ENCODE peak calls at places on chromosome 16, in four cellular contexts. One of them, this sample, is unnamed.

GRCh38 chr16:13298676-13299075 is 397.3 kb downstream of the SHISA9 start:
- DNase-seq in GM12878: no peak
- DNase-seq in HepG2: no peak
- DNase-seq in K562: no peak
- DNase-seq in this sample: peak

GRCh38 chr16:50740747-50741146 is 1.1 kb upstream of the CYLD start:
- DNase-seq in K562: no peak
- DNase-seq in GM12878: no peak
- DNase-seq in HepG2: no peak
- DNase-seq in this sample: no peak

GRCh38 chr16:880471-881171 is 80.1 kb upstream of the GNG13 start:
- DNase-seq in GM12878: no peak
- DNase-seq in K562: no peak
- DNase-seq in HepG2: no peak
- DNase-seq in this sample: no peak

GRCh38 chr16:85613609-85614337 is 651 bp downstream of the GSE1 start:
- DNase-seq in GM12878: no peak
- DNase-seq in HepG2: peak
- DNase-seq in K562: peak
- DNase-seq in this sample: peak

GRCh38 chr16:2243031-2243528 is 6.8 kb downstream of the DNASE1L2 start:
- DNase-seq in K562: no peak
- DNase-seq in HepG2: no peak
- DNase-seq in GM12878: no peak
- DNase-seq in this sample: peak

GRCh38 chr16:50815382-50815781 is 73.5 kb downstream of the CYLD start:
- DNase-seq in HepG2: no peak
- DNase-seq in K562: no peak
- DNase-seq in GM12878: no peak
- DNase-seq in this sample: no peak

GRCh38 chr16:55661842-55662479 is 6.2 kb downstream of the SLC6A2 start:
- DNase-seq in HepG2: no peak
- DNase-seq in K562: no peak
- DNase-seq in GM12878: no peak
- DNase-seq in this sample: no peak

GRCh38 chr16:1778200-1779179 is 3.9 kb downstream of the SPSB3 start:
- DNase-seq in GM12878: no peak
- DNase-seq in K562: no peak
- DNase-seq in HepG2: no peak
- DNase-seq in this sample: no peak

GRCh38 chr16:23452221-23452571 is 793 bp downstream of the COG7 start:
- DNase-seq in GM12878: no peak
- DNase-seq in HepG2: no peak
- DNase-seq in K562: no peak
- DNase-seq in this sample: no peak

GRCh38 chr16:32116080-32116479 is 137.0 kb upstream of the TP53TG3D start:
- DNase-seq in HepG2: no peak
- DNase-seq in K562: peak
- DNase-seq in GM12878: no peak
- DNase-seq in this sample: no peak

GRCh38 chr16:68375801-68376536 is 65.2 kb downstream of the PRMT7 start:
- DNase-seq in HepG2: no peak
- DNase-seq in K562: no peak
- DNase-seq in GM12878: no peak
- DNase-seq in this sample: no peak

GRCh38 chr16:24773771-24774427 is 44.4 kb downstream of the TNRC6A start:
- DNase-seq in GM12878: no peak
- DNase-seq in K562: peak
- DNase-seq in HepG2: no peak
- DNase-seq in this sample: no peak

GRCh38 chr16:57536306-57537193 is at the start of gene CCDC102A:
- DNase-seq in GM12878: no peak
- DNase-seq in HepG2: no peak
- DNase-seq in K562: peak
- DNase-seq in this sample: peak

GRCh38 chr16:19979638-19980037 is 94.1 kb downstream of the GPR139 start:
- DNase-seq in HepG2: no peak
- DNase-seq in K562: no peak
- DNase-seq in GM12878: no peak
- DNase-seq in this sample: no peak

GRCh38 chr16:50371036-50371716 is 2.4 kb upstream of the BRD7 start:
- DNase-seq in K562: no peak
- DNase-seq in GM12878: no peak
- DNase-seq in HepG2: peak
- DNase-seq in this sample: no peak

GRCh38 chr16:2981899-2982250 is 1.6 kb upstream of the PKMYT1 start:
- DNase-seq in HepG2: no peak
- DNase-seq in GM12878: no peak
- DNase-seq in K562: peak
- DNase-seq in this sample: no peak

GRCh38 chr16:46691720-46692119 is 2.3 kb downstream of the ORC6 start:
- DNase-seq in GM12878: no peak
- DNase-seq in HepG2: no peak
- DNase-seq in K562: no peak
- DNase-seq in this sample: no peak

GRCh38 chr16:3003582-3004270 is 9.0 kb upstream of the CLDN9 start:
- DNase-seq in K562: peak
- DNase-seq in GM12878: peak
- DNase-seq in HepG2: peak
- DNase-seq in this sample: peak

GRCh38 chr16:75251280-75252048 is at the start of gene BCAR1:
- DNase-seq in GM12878: no peak
- DNase-seq in HepG2: peak
- DNase-seq in K562: peak
- DNase-seq in this sample: peak

GRCh38 chr16:1379054-1379862 is 27.5 kb downstream of the GNPTG start:
- DNase-seq in K562: peak
- DNase-seq in GM12878: no peak
- DNase-seq in HepG2: peak
- DNase-seq in this sample: peak

GRCh38 chr16:75029854-75030253 is 31.0 kb downstream of the ZNRF1 start:
- DNase-seq in HepG2: peak
- DNase-seq in K562: no peak
- DNase-seq in GM12878: no peak
- DNase-seq in this sample: no peak

GRCh38 chr16:49216593-49216992 is 65.0 kb downstream of the CBLN1 start:
- DNase-seq in GM12878: no peak
- DNase-seq in HepG2: no peak
- DNase-seq in K562: no peak
- DNase-seq in this sample: peak

GRCh38 chr16:22314661-22315626 is 17.7 kb downstream of the POLR3E start:
- DNase-seq in K562: no peak
- DNase-seq in HepG2: no peak
- DNase-seq in GM12878: no peak
- DNase-seq in this sample: no peak

GRCh38 chr16:50196736-50197135 is 43.6 kb downstream of the TENT4B start:
- DNase-seq in K562: no peak
- DNase-seq in GM12878: no peak
- DNase-seq in HepG2: no peak
- DNase-seq in this sample: no peak

GRCh38 chr16:80283450-80284392 is 257.1 kb upstream of the DYNLRB2 start:
- DNase-seq in K562: no peak
- DNase-seq in GM12878: no peak
- DNase-seq in HepG2: no peak
- DNase-seq in this sample: no peak

GRCh38 chr16:52562770-52563169 is 15.8 kb upstream of the TOX3 start:
- DNase-seq in HepG2: peak
- DNase-seq in GM12878: no peak
- DNase-seq in K562: no peak
- DNase-seq in this sample: no peak

GRCh38 chr16:72894291-72895151 is 153.4 kb downstream of the ZFHX3 start:
- DNase-seq in K562: no peak
- DNase-seq in GM12878: no peak
- DNase-seq in HepG2: no peak
- DNase-seq in this sample: no peak

GRCh38 chr16:56428087-56428486 is 2.7 kb upstream of the AMFR start:
- DNase-seq in GM12878: no peak
- DNase-seq in HepG2: no peak
- DNase-seq in K562: no peak
- DNase-seq in this sample: no peak

GRCh38 chr16:15523092-15523541 is 88.7 kb downstream of the BMERB1 start:
- DNase-seq in GM12878: no peak
- DNase-seq in HepG2: peak
- DNase-seq in K562: no peak
- DNase-seq in this sample: peak

GRCh38 chr16:89315791-89316581 is 98.5 kb downstream of the ZNF778 start:
- DNase-seq in K562: no peak
- DNase-seq in GM12878: peak
- DNase-seq in HepG2: peak
- DNase-seq in this sample: no peak

GRCh38 chr16:2289282-2289681 is 21.4 kb upstream of the RNPS1 start:
- DNase-seq in K562: no peak
- DNase-seq in HepG2: no peak
- DNase-seq in GM12878: no peak
- DNase-seq in this sample: no peak

GRCh38 chr16:88455610-88456355 is 2.7 kb downstream of the ZFPM1 start:
- DNase-seq in HepG2: peak
- DNase-seq in K562: peak
- DNase-seq in GM12878: peak
- DNase-seq in this sample: peak

GRCh38 chr16:5309946-5310611 is 212.5 kb upstream of the EEF2KMT start:
- DNase-seq in K562: no peak
- DNase-seq in HepG2: peak
- DNase-seq in GM12878: no peak
- DNase-seq in this sample: no peak

GRCh38 chr16:1054660-1055556 is 17.6 kb upstream of the SSTR5 start:
- DNase-seq in K562: peak
- DNase-seq in GM12878: no peak
- DNase-seq in HepG2: peak
- DNase-seq in this sample: peak

GRCh38 chr16:49483651-49484451 is 110.2 kb downstream of the C16orf78 start:
- DNase-seq in K562: no peak
- DNase-seq in HepG2: no peak
- DNase-seq in GM12878: no peak
- DNase-seq in this sample: no peak

GRCh38 chr16:89140981-89141883 is 30.3 kb upstream of the CDH15 start:
- DNase-seq in K562: no peak
- DNase-seq in GM12878: no peak
- DNase-seq in HepG2: no peak
- DNase-seq in this sample: no peak

DNA sequence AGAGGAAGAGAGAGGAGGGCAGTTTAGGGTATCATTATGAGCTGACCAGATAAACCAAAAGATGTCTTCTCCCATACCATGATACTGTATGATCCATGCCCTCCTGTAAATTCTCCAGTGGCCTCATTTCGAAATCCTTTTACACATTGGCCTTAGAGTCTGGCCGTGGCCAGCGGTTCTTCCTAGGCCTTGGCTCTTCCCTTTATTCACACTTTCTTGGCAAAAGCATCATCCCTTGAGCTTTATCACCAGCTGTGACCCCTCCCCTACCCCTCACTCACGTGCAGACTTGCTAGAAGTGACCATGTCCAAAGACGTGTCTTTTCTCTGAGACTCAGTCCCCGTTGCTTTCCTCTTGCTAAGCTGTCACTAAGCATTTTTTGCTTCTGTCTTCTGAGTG is 22.8 kb downstream of the KATNIP start:
- DNase-seq in HepG2: no peak
- DNase-seq in GM12878: no peak
- DNase-seq in K562: no peak
- DNase-seq in this sample: no peak
- TF ChIP-seq CREM in HepG2: no peak
- TF ChIP-seq CREM in GM12878: no peak
- TF ChIP-seq CREM in K562: no peak
- TF ChIP-seq CREM in this sample: no peak

GRCh38 chr16:69709456-69710084 is 16.8 kb downstream of the NQO1 start:
- DNase-seq in K562: peak
- DNase-seq in GM12878: peak
- DNase-seq in HepG2: peak
- DNase-seq in this sample: no peak
- TF ChIP-seq CREM in K562: no peak
- TF ChIP-seq CREM in GM12878: no peak
- TF ChIP-seq CREM in HepG2: no peak
- TF ChIP-seq CREM in this sample: no peak

GRCh38 chr16:7124242-7124641 is 208.4 kb upstream of the RBFOX1 start:
- DNase-seq in GM12878: no peak
- DNase-seq in K562: no peak
- DNase-seq in HepG2: no peak
- DNase-seq in this sample: no peak
- TF ChIP-seq CREM in GM12878: no peak
- TF ChIP-seq CREM in K562: no peak
- TF ChIP-seq CREM in HepG2: no peak
- TF ChIP-seq CREM in this sample: no peak

GRCh38 chr16:11057696-11058345 is 113.5 kb downstream of the CLEC16A start:
- DNase-seq in HepG2: no peak
- DNase-seq in K562: no peak
- DNase-seq in GM12878: no peak
- DNase-seq in this sample: no peak
- TF ChIP-seq CREM in HepG2: no peak
- TF ChIP-seq CREM in K562: no peak
- TF ChIP-seq CREM in GM12878: no peak
- TF ChIP-seq CREM in this sample: no peak

DNA sequence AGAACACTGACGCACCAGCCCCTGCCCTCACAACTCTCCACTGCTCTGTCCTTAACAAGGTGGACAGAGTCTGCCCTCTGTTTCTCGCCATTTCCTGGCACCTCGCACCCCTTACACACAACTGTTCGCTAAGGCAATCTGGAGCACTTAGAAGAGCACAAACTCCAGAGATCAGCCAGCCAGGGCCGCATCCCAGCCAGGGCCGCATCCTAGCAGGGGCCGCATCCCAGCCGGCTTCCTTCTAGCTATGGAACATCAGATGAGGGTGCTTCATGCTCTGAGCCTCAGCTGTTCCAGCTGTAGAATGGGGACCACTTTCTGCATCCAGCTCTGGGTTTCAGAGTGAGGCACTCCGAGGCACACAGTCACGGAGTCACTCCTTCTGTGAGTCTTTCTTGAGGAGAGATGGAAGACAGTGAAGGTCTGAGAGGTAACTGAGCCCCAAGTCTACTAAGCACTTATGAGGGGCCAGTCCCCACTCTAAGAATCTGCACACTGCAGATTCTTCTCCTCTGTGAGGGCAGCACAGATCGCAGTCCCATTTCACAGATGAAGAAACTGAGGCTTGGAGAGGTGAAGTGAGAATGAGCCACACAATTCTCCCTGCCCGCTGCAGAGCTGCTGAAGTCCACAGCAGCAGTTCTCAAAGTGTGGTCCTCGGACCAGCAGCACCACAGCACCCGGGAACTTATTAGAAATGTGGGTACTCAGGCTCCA is 20.9 kb downstream of the COTL1 start:
- DNase-seq in HepG2: no peak
- DNase-seq in K562: no peak
- DNase-seq in GM12878: no peak
- DNase-seq in this sample: no peak
- TF ChIP-seq CREM in HepG2: no peak
- TF ChIP-seq CREM in K562: no peak
- TF ChIP-seq CREM in GM12878: no peak
- TF ChIP-seq CREM in this sample: no peak

GRCh38 chr16:69836252-69836651 is 74.1 kb downstream of the WWP2 start:
- DNase-seq in GM12878: no peak
- DNase-seq in K562: no peak
- DNase-seq in HepG2: no peak
- DNase-seq in this sample: no peak
- TF ChIP-seq CREM in GM12878: no peak
- TF ChIP-seq CREM in K562: no peak
- TF ChIP-seq CREM in HepG2: no peak
- TF ChIP-seq CREM in this sample: no peak